ENCODE peak calls at places on chromosomes 12 and 14, in ten cellular contexts. One of them, this sample, is unnamed.

GRCh38 chr12:75870878-75871277 is 160.7 kb downstream of the PHLDA1 start:
- DNase-seq in mucosa of gallbladder: no peak
- DNase-seq in non-pigmented ciliary epithelial cell: no peak
- DNase-seq in stimulated activated CD8-positive, alpha-beta memory T cell treated with anti-CD3 and anti-CD28 coated beads, Interleukin-4, amount 100 ng/mL, for 48 hours: no peak
- DNase-seq in activated CD4-positive, alpha-beta T cell treated with anti-CD3 and anti-CD28 coated beads for 4 hours: no peak
- DNase-seq in T47D: no peak
- DNase-seq in activated T-helper 1 cell treated with anti-CD3 and anti-CD28 coated beads, Interleukin-2, amount 50 U/mL, for 16 hours: no peak
- DNase-seq in neuronal stem cell: no peak
- DNase-seq in activated T-cell treated with anti-CD3 and anti-CD28 coated beads for 1 hour: no peak
- DNase-seq in HuH-7.5: no peak
- DNase-seq in this sample: no peak

GRCh38 chr12:50505945-50506344 is 1.2 kb downstream of the DIP2B start:
- DNase-seq in T47D: no peak
- DNase-seq in stimulated activated CD8-positive, alpha-beta memory T cell treated with anti-CD3 and anti-CD28 coated beads, Interleukin-4, amount 100 ng/mL, for 48 hours: no peak
- DNase-seq in non-pigmented ciliary epithelial cell: no peak
- DNase-seq in activated T-cell treated with anti-CD3 and anti-CD28 coated beads for 1 hour: no peak
- DNase-seq in HuH-7.5: no peak
- DNase-seq in activated CD4-positive, alpha-beta T cell treated with anti-CD3 and anti-CD28 coated beads for 4 hours: no peak
- DNase-seq in activated T-helper 1 cell treated with anti-CD3 and anti-CD28 coated beads, Interleukin-2, amount 50 U/mL, for 16 hours: no peak
- DNase-seq in neuronal stem cell: no peak
- DNase-seq in mucosa of gallbladder: peak
- DNase-seq in this sample: no peak

GRCh38 chr12:92987362-92987761 is 58.3 kb upstream of the EEA1 start:
- DNase-seq in T47D: peak
- DNase-seq in stimulated activated CD8-positive, alpha-beta memory T cell treated with anti-CD3 and anti-CD28 coated beads, Interleukin-4, amount 100 ng/mL, for 48 hours: no peak
- DNase-seq in HuH-7.5: peak
- DNase-seq in activated T-helper 1 cell treated with anti-CD3 and anti-CD28 coated beads, Interleukin-2, amount 50 U/mL, for 16 hours: no peak
- DNase-seq in activated CD4-positive, alpha-beta T cell treated with anti-CD3 and anti-CD28 coated beads for 4 hours: peak
- DNase-seq in neuronal stem cell: peak
- DNase-seq in mucosa of gallbladder: peak
- DNase-seq in non-pigmented ciliary epithelial cell: peak
- DNase-seq in activated T-cell treated with anti-CD3 and anti-CD28 coated beads for 1 hour: no peak
- DNase-seq in this sample: peak

GRCh38 chr12:6953417-6954315 is 2.5 kb downstream of the PTPN6 start:
- DNase-seq in HuH-7.5: no peak
- DNase-seq in neuronal stem cell: no peak
- DNase-seq in T47D: no peak
- DNase-seq in activated T-helper 1 cell treated with anti-CD3 and anti-CD28 coated beads, Interleukin-2, amount 50 U/mL, for 16 hours: peak
- DNase-seq in stimulated activated CD8-positive, alpha-beta memory T cell treated with anti-CD3 and anti-CD28 coated beads, Interleukin-4, amount 100 ng/mL, for 48 hours: peak
- DNase-seq in non-pigmented ciliary epithelial cell: no peak
- DNase-seq in activated CD4-positive, alpha-beta T cell treated with anti-CD3 and anti-CD28 coated beads for 4 hours: peak
- DNase-seq in activated T-cell treated with anti-CD3 and anti-CD28 coated beads for 1 hour: peak
- DNase-seq in mucosa of gallbladder: peak
- DNase-seq in this sample: no peak

GRCh38 chr12:1422604-1423315 is 171.6 kb downstream of the FBXL14 start:
- DNase-seq in non-pigmented ciliary epithelial cell: no peak
- DNase-seq in activated CD4-positive, alpha-beta T cell treated with anti-CD3 and anti-CD28 coated beads for 4 hours: no peak
- DNase-seq in stimulated activated CD8-positive, alpha-beta memory T cell treated with anti-CD3 and anti-CD28 coated beads, Interleukin-4, amount 100 ng/mL, for 48 hours: no peak
- DNase-seq in HuH-7.5: no peak
- DNase-seq in neuronal stem cell: no peak
- DNase-seq in activated T-cell treated with anti-CD3 and anti-CD28 coated beads for 1 hour: no peak
- DNase-seq in mucosa of gallbladder: no peak
- DNase-seq in activated T-helper 1 cell treated with anti-CD3 and anti-CD28 coated beads, Interleukin-2, amount 50 U/mL, for 16 hours: no peak
- DNase-seq in T47D: no peak
- DNase-seq in this sample: no peak

GRCh38 chr12:39239484-39240143 is 203.3 kb downstream of the KIF21A start:
- DNase-seq in activated T-cell treated with anti-CD3 and anti-CD28 coated beads for 1 hour: no peak
- DNase-seq in activated CD4-positive, alpha-beta T cell treated with anti-CD3 and anti-CD28 coated beads for 4 hours: no peak
- DNase-seq in activated T-helper 1 cell treated with anti-CD3 and anti-CD28 coated beads, Interleukin-2, amount 50 U/mL, for 16 hours: no peak
- DNase-seq in non-pigmented ciliary epithelial cell: no peak
- DNase-seq in neuronal stem cell: no peak
- DNase-seq in mucosa of gallbladder: no peak
- DNase-seq in T47D: no peak
- DNase-seq in stimulated activated CD8-positive, alpha-beta memory T cell treated with anti-CD3 and anti-CD28 coated beads, Interleukin-4, amount 100 ng/mL, for 48 hours: no peak
- DNase-seq in HuH-7.5: no peak
- DNase-seq in this sample: no peak

GRCh38 chr12:102440109-102440405 is 40.3 kb downstream of the IGF1 start:
- DNase-seq in activated CD4-positive, alpha-beta T cell treated with anti-CD3 and anti-CD28 coated beads for 4 hours: no peak
- DNase-seq in neuronal stem cell: no peak
- DNase-seq in T47D: no peak
- DNase-seq in HuH-7.5: no peak
- DNase-seq in activated T-helper 1 cell treated with anti-CD3 and anti-CD28 coated beads, Interleukin-2, amount 50 U/mL, for 16 hours: no peak
- DNase-seq in mucosa of gallbladder: no peak
- DNase-seq in stimulated activated CD8-positive, alpha-beta memory T cell treated with anti-CD3 and anti-CD28 coated beads, Interleukin-4, amount 100 ng/mL, for 48 hours: no peak
- DNase-seq in non-pigmented ciliary epithelial cell: no peak
- DNase-seq in activated T-cell treated with anti-CD3 and anti-CD28 coated beads for 1 hour: no peak
- DNase-seq in this sample: no peak

GRCh38 chr14:90409209-90409730 is 12.4 kb downstream of the CALM1 start:
- DNase-seq in activated T-cell treated with anti-CD3 and anti-CD28 coated beads for 1 hour: no peak
- DNase-seq in stimulated activated CD8-positive, alpha-beta memory T cell treated with anti-CD3 and anti-CD28 coated beads, Interleukin-4, amount 100 ng/mL, for 48 hours: no peak
- DNase-seq in activated T-helper 1 cell treated with anti-CD3 and anti-CD28 coated beads, Interleukin-2, amount 50 U/mL, for 16 hours: no peak
- DNase-seq in non-pigmented ciliary epithelial cell: peak
- DNase-seq in HuH-7.5: no peak
- DNase-seq in activated CD4-positive, alpha-beta T cell treated with anti-CD3 and anti-CD28 coated beads for 4 hours: no peak
- DNase-seq in mucosa of gallbladder: peak
- DNase-seq in neuronal stem cell: no peak
- DNase-seq in T47D: no peak
- DNase-seq in this sample: peak

GRCh38 chr12:67482751-67483661 is 165.5 kb upstream of the DYRK2 start:
- DNase-seq in T47D: peak
- DNase-seq in HuH-7.5: no peak
- DNase-seq in activated T-helper 1 cell treated with anti-CD3 and anti-CD28 coated beads, Interleukin-2, amount 50 U/mL, for 16 hours: peak
- DNase-seq in activated T-cell treated with anti-CD3 and anti-CD28 coated beads for 1 hour: peak
- DNase-seq in neuronal stem cell: no peak
- DNase-seq in activated CD4-positive, alpha-beta T cell treated with anti-CD3 and anti-CD28 coated beads for 4 hours: peak
- DNase-seq in mucosa of gallbladder: peak
- DNase-seq in stimulated activated CD8-positive, alpha-beta memory T cell treated with anti-CD3 and anti-CD28 coated beads, Interleukin-4, amount 100 ng/mL, for 48 hours: peak
- DNase-seq in non-pigmented ciliary epithelial cell: no peak
- DNase-seq in this sample: peak

GRCh38 chr12:18828483-18828882 is 90.6 kb downstream of the CAPZA3 start:
- DNase-seq in T47D: no peak
- DNase-seq in HuH-7.5: no peak
- DNase-seq in stimulated activated CD8-positive, alpha-beta memory T cell treated with anti-CD3 and anti-CD28 coated beads, Interleukin-4, amount 100 ng/mL, for 48 hours: no peak
- DNase-seq in activated CD4-positive, alpha-beta T cell treated with anti-CD3 and anti-CD28 coated beads for 4 hours: no peak
- DNase-seq in mucosa of gallbladder: no peak
- DNase-seq in neuronal stem cell: no peak
- DNase-seq in activated T-helper 1 cell treated with anti-CD3 and anti-CD28 coated beads, Interleukin-2, amount 50 U/mL, for 16 hours: no peak
- DNase-seq in activated T-cell treated with anti-CD3 and anti-CD28 coated beads for 1 hour: no peak
- DNase-seq in non-pigmented ciliary epithelial cell: no peak
- DNase-seq in this sample: no peak